ENCODE peak calls at places on chromosomes 4 and X, in nine cellular contexts. V is cardiac muscle cell, Y is Karpas-422, J is small intestine, O is trophoblast cell, E is tibial artery, W is AG04450, D is SJSA1, B is fibroblast of lung. G is an unnamed sample. For H3K9me3, the result is how much of the 10 kb centered on the place peaks cover.

GRCh38 chr4:3462321-3462789 is 751 bp upstream of the DOK7 start:
- DNase-seq in Y (no peak), W (no peak), E (no peak), B (no peak), V (no peak), J (no peak), D (no peak), O (no peak), G (no peak)

GRCh38 chr4:148530114-148530513 is 87.9 kb upstream of the NR3C2 start:
- DNase-seq in Y (no peak), D (no peak), E (no peak), W (no peak), O (no peak), V (no peak), J (no peak), B (no peak), G (no peak)

GRCh38 chr4:38985363-38986065 is 46.7 kb downstream of the TMEM156 start:
- DNase-seq in O (no peak), V (no peak), E (no peak), B (no peak), D (no peak), Y (no peak), J (no peak), W (no peak), G (peak)

GRCh38 chrX:20796450-20796849 is 529.7 kb upstream of the RPS6KA3 start:
- DNase-seq in O (no peak), J (no peak), W (no peak), Y (no peak), E (no peak), D (no peak), V (no peak), B (no peak), G (no peak)

GRCh38 chr4:105944535-105944934 is 49.3 kb downstream of the NPNT start:
- DNase-seq in V (no peak), W (no peak), B (peak), J (no peak), Y (no peak), O (no peak), D (no peak), E (no peak), G (no peak)

GRCh38 chr4:15805583-15806517 is 27.7 kb downstream of the CD38 start:
- DNase-seq in Y (peak), J (peak), B (peak), W (peak), O (peak), E (peak), D (peak), V (peak), G (peak)

GRCh38 chrX:152177497-152178269 is 39.3 kb upstream of the MAGEA10 start:
- DNase-seq in V (no peak), Y (no peak), J (no peak), E (no peak), W (no peak), O (no peak), D (no peak), B (no peak), G (no peak)

GRCh38 chr4:55609393-55609821 is 17.4 kb upstream of the PDCL2 start:
- DNase-seq in B (peak), W (no peak), O (no peak), E (no peak), Y (no peak), V (no peak), D (no peak), J (no peak), G (peak)

GRCh38 chrX:68462653-68463052 is 29.4 kb upstream of the OPHN1 start:
- DNase-seq in V (peak), Y (peak), B (peak), W (no peak), J (peak), D (peak), E (no peak), O (peak), G (peak)

GRCh38 chr4:88442636-88443260 is 14.2 kb upstream of the HERC5 start:
- DNase-seq in J (no peak), W (no peak), O (no peak), D (no peak), E (no peak), B (no peak), V (no peak), Y (no peak), G (peak)

GRCh38 chrX:116526010-116526409 is 63.2 kb upstream of the CT83 start:
- DNase-seq in D (no peak), W (no peak), V (no peak), E (no peak), O (no peak), Y (no peak), J (no peak), B (no peak), G (no peak)

GRCh38 chrX:2351321-2351720 is 149.5 kb downstream of the DHRSX start:
- DNase-seq in B (peak), V (no peak), J (no peak), O (peak), Y (no peak), W (peak), D (peak), E (no peak), G (peak)

GRCh38 chrX:2345562-2345961 is 155.2 kb downstream of the DHRSX start:
- DNase-seq in J (no peak), B (no peak), Y (no peak), E (no peak), O (no peak), D (no peak), V (no peak), W (no peak), G (no peak)

GRCh38 chrX:2346158-2346557 is 154.6 kb downstream of the DHRSX start:
- DNase-seq in Y (no peak), W (no peak), O (no peak), B (no peak), V (no peak), E (no peak), J (no peak), D (no peak), G (no peak)

GRCh38 chrX:2351999-2352995 is 148.5 kb downstream of the DHRSX start:
- DNase-seq in D (peak), V (no peak), O (peak), J (no peak), W (peak), E (no peak), Y (no peak), B (peak), G (peak)

GRCh38 chrX:2348225-2348624 is 152.6 kb downstream of the DHRSX start:
- DNase-seq in B (no peak), O (no peak), D (peak), W (no peak), J (no peak), E (no peak), Y (no peak), V (no peak), G (no peak)
- H3K9me3 ChIP-seq in B (under half), O (under half), D (under half), W (under half), J (under half), E (under half), Y (under half), V (under half), G (under half)

GRCh38 chr4:28391877-28392276 is 1531.2 kb downstream of the STIM2 start:
- DNase-seq in E (no peak), D (no peak), J (no peak), Y (no peak), B (no peak), O (no peak), V (no peak), W (no peak), G (no peak)
- H3K9me3 ChIP-seq in E (under half), D (under half), J (under half), Y (under half), B (under half), O (under half), V (under half), W (under half), G (under half)

GRCh38 chr4:163194593-163194992 is 27.9 kb upstream of the NAF1 start:
- DNase-seq in B (no peak), O (no peak), W (no peak), E (peak), D (no peak), J (no peak), V (no peak), Y (no peak), G (no peak)

GRCh38 chr4:163193717-163194116 is 27.0 kb upstream of the NAF1 start:
- DNase-seq in J (no peak), D (no peak), W (no peak), B (no peak), Y (no peak), E (no peak), O (no peak), V (no peak), G (no peak)

GRCh38 chr4:163195247-163195765 is 28.6 kb upstream of the NAF1 start:
- DNase-seq in D (no peak), E (no peak), O (no peak), B (no peak), Y (no peak), V (no peak), J (no peak), W (no peak), G (no peak)

GRCh38 chr4:163196904-163197505 is 30.3 kb upstream of the NAF1 start:
- DNase-seq in W (no peak), E (no peak), J (no peak), V (no peak), D (no peak), O (no peak), Y (no peak), B (no peak), G (no peak)

GRCh38 chr4:163191999-163192398 is 25.3 kb upstream of the NAF1 start:
- DNase-seq in B (no peak), Y (peak), V (no peak), J (no peak), O (no peak), E (no peak), D (peak), W (no peak), G (peak)
- H3K9me3 ChIP-seq in B (under half), Y (under half), V (under half), J (under half), O (under half), E (under half), D (under half), W (under half), G (under half)

DNA sequence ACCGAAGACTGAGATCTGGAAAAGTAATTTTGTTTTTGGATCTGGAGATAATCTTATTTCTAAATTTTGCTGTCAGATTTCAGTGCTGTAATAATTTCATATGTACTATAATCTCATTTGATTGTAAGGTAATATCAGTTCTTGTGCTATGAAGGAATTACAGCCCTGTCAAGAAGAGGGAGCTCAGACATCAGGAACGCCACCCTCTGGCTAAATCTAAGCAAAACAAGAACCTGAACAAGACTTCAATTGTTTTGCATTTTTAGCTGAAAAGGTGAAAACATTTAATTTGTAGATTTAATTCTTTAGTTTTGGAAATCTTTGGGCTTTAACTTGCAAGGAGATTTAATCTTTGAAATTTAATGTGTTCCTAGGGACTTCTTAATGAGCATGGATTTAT is 525.4 kb upstream of the HS3ST1 start:
- DNase-seq in D (no peak), B (peak), W (no peak), O (no peak), V (peak), E (no peak), Y (peak), J (peak), G (no peak)
- H3K9me3 ChIP-seq in D (under half), B (under half), W (under half), O (under half), V (under half), E (under half), Y (under half), J (under half), G (under half)

GRCh38 chr4:11599044-11599443 is 170.3 kb upstream of the HS3ST1 start:
- DNase-seq in V (no peak), E (no peak), B (no peak), Y (no peak), O (no peak), W (no peak), D (no peak), J (no peak), G (no peak)

GRCh38 chr4:11596989-11597388 is 168.3 kb upstream of the HS3ST1 start:
- DNase-seq in E (no peak), D (no peak), V (peak), Y (no peak), W (no peak), B (no peak), J (no peak), O (no peak), G (no peak)

GRCh38 chr4:11597506-11597905 is 168.8 kb upstream of the HS3ST1 start:
- DNase-seq in J (no peak), Y (no peak), O (no peak), V (no peak), W (no peak), B (no peak), E (no peak), D (no peak), G (no peak)

GRCh38 chr4:11602606-11603355 is 174.1 kb upstream of the HS3ST1 start:
- DNase-seq in D (no peak), E (no peak), Y (no peak), W (no peak), V (no peak), J (no peak), B (no peak), O (no peak), G (no peak)

GRCh38 chr4:11598591-11598990 is 169.9 kb upstream of the HS3ST1 start:
- DNase-seq in J (no peak), B (no peak), W (no peak), Y (no peak), E (no peak), O (no peak), V (no peak), D (no peak), G (no peak)
- H3K9me3 ChIP-seq in J (under half), B (under half), W (under half), Y (under half), E (under half), O (under half), V (under half), D (under half), G (under half)

GRCh38 chr4:97468272-97468671 is 675.0 kb downstream of the STPG2 start:
- DNase-seq in W (no peak), V (no peak), J (no peak), D (no peak), E (no peak), Y (no peak), O (no peak), B (no peak), G (no peak)
- H3K9me3 ChIP-seq in W (under half), V (under half), J (under half), D (under half), E (under half), Y (under half), O (under half), B (under half), G (under half)

G was measured in SJCRH30.